ENCODE peak calls at places on chromosomes 4 and X, in six cellular contexts. K is tibial nerve, X is mammary epithelial cell, U is brain microvascular endothelial cell, D is spleen, H is RWPE2. W is an unnamed sample.

GRCh38 chr4:117664706-117665444 is 369.4 kb upstream of the NDST3 start:
- DNase-seq in K (no peak), X (no peak), U (no peak), D (no peak), H (no peak), W (no peak)

GRCh38 chr4:88017516-88018302 is 10.3 kb downstream of the PKD2 start:
- DNase-seq in K (no peak), X (peak; percentile 90), U (peak; percentile 90), D (no peak), H (no peak), W (no peak)

GRCh38 chr4:122826596-122827257 is at the start of gene FGF2:
- DNase-seq in K (peak; percentile 54), X (peak; percentile 33), U (peak; percentile 45), D (peak; percentile 79), H (peak; percentile 66), W (peak; percentile 83)

GRCh38 chr4:139508581-139509237 is 47.3 kb downstream of the SETD7 start:
- DNase-seq in K (no peak), X (no peak), U (no peak), D (no peak), H (no peak), W (no peak)

GRCh38 chrX:115190636-115191489 is 1.7 kb downstream of the RBMXL3 start:
- DNase-seq in K (no peak), X (no peak), U (no peak), D (no peak), H (no peak), W (no peak)

GRCh38 chrX:12076046-12076445 is 62.2 kb upstream of the FRMPD4 start:
- DNase-seq in K (no peak), X (peak; percentile 26), U (no peak), D (no peak), H (no peak), W (no peak)

GRCh38 chrX:153216926-153217325 is 37.8 kb downstream of the MAGEA1 start:
- DNase-seq in K (no peak), X (no peak), U (no peak), D (no peak), H (no peak), W (no peak)

GRCh38 chrX:128616933-128617332 is 564.7 kb upstream of the ACTRT1 start:
- DNase-seq in K (no peak), X (peak; percentile 0), U (no peak), D (no peak), H (no peak), W (no peak)

GRCh38 chr4:17468638-17469221 is 43.2 kb downstream of the QDPR start:
- DNase-seq in K (no peak), X (no peak), U (peak; percentile 20), D (no peak), H (no peak), W (no peak)

GRCh38 chr4:53640576-53641459 is 49.5 kb upstream of the LNX1 start:
- DNase-seq in K (no peak), X (no peak), U (no peak), D (no peak), H (no peak), W (no peak)

GRCh38 chr4:103915224-103915869 is 195.6 kb upstream of the TACR3 start:
- DNase-seq in K (no peak), X (peak; percentile 7), U (no peak), D (no peak), H (no peak), W (no peak)

GRCh38 chr4:84579410-84579791 is 3.5 kb upstream of the CDS1 start:
- DNase-seq in K (no peak), X (no peak), U (no peak), D (no peak), H (no peak), W (no peak)

GRCh38 chr4:171521726-171522125 is 291.5 kb upstream of the GALNTL6 start:
- DNase-seq in K (no peak), X (no peak), U (no peak), D (no peak), H (no peak), W (no peak)

GRCh38 chr4:41120297-41121217 is 93.8 kb downstream of the APBB2 start:
- DNase-seq in K (peak; percentile 43), X (peak; percentile 45), U (peak; percentile 48), D (no peak), H (no peak), W (peak; percentile 80)

GRCh38 chrX:40104649-40105015 is 6.9 kb upstream of the BCOR start:
- DNase-seq in K (no peak), X (peak; percentile 37), U (no peak), D (peak; percentile 84), H (no peak), W (peak; percentile 84)

GRCh38 chr4:82261063-82261462 is 112.7 kb downstream of the HNRNPD start:
- DNase-seq in K (no peak), X (no peak), U (no peak), D (no peak), H (no peak), W (no peak)

GRCh38 chr4:94897023-94897422 is 139.3 kb downstream of the BMPR1B start:
- DNase-seq in K (no peak), X (no peak), U (no peak), D (no peak), H (no peak), W (no peak)

GRCh38 chr4:122716825-122717448 is 15.6 kb upstream of the BBS12 start:
- DNase-seq in K (peak; percentile 35), X (peak; percentile 48), U (peak; percentile 73), D (no peak), H (peak; percentile 71), W (peak; percentile 76)

GRCh38 chr4:86451560-86452322 is 91.9 kb upstream of the MAPK10 start:
- DNase-seq in K (no peak), X (peak; percentile 35), U (no peak), D (no peak), H (no peak), W (no peak)

GRCh38 chr4:76954489-76954888 is 4.9 kb downstream of the SEPTIN11 start:
- DNase-seq in K (no peak), X (no peak), U (no peak), D (no peak), H (no peak), W (no peak)

DNA sequence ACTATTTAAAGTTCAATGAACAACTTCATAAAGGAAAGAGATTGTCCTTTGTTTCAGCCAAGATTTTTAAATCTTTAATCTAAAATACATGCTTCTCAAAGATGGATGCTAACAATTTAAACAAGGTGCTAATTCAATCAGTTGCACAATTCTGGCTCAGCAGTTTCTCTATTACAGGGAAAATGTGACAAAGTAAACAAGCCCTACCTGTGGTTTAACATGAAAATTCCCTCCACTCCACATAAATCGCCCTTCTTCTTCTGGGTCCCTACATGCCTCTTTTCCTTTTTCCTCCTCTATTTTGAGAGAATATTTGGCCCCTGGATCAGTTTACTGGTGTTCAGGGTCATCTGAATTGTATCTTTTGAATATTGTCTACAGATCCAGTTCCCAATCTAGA is 80.6 kb downstream of the FRYL start:
- DNase-seq in K (no peak), X (peak; percentile 53), U (peak; percentile 1), D (no peak), H (no peak), W (no peak)
- H3K27ac ChIP-seq in K (no peak overlapping the region), X (peak overlapping the region; percentile 100), U (peak overlapping the region; percentile 97), D (no peak overlapping the region), H (peak overlapping the region; percentile 100), W (no peak overlapping the region)

GRCh38 chr4:183798249-183798920 is 106.7 kb upstream of the STOX2 start:
- DNase-seq in K (no peak), X (peak; percentile 40), U (no peak), D (no peak), H (no peak), W (no peak)

GRCh38 chr4:183798921-183799307 is 106.2 kb upstream of the STOX2 start:
- DNase-seq in K (no peak), X (peak; percentile 6), U (no peak), D (no peak), H (no peak), W (no peak)

GRCh38 chr4:183801460-183802168 is 103.5 kb upstream of the STOX2 start:
- DNase-seq in K (no peak), X (no peak), U (no peak), D (no peak), H (no peak), W (no peak)

GRCh38 chr4:183797445-183798248 is 107.5 kb upstream of the STOX2 start:
- DNase-seq in K (no peak), X (peak; percentile 48), U (no peak), D (peak; percentile 87), H (no peak), W (no peak)

DNA sequence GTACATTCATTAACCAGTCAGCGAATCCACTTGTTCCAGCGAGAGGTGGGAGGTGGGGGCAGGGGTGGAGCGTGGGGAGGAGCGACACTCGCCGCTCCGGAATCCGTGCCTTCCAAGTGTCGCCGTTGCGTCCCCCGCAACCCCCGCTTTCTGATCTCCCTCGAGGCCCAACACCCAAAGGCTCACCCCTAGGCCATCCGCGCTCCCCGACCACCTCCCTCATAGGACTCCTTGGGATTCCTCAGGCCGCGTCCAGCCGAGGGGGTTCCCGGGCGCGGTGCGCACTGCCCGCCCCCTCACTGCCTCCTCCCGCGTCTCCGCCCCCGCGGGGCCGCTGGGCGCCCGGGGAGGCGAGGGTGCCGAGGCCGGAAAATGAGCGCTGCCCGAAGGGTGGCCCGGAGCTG is 108.1 kb upstream of the STOX2 start:
- DNase-seq in K (no peak), X (peak; percentile 32), U (no peak), D (peak; percentile 79), H (no peak), W (no peak)
- H3K27ac ChIP-seq in K (peak overlapping the region; percentile 68), X (no peak overlapping the region), U (no peak overlapping the region), D (peak overlapping the region; percentile 84), H (no peak overlapping the region), W (no peak overlapping the region)

GRCh38 chr4:120816385-120816784 is 106.1 kb downstream of the PRDM5 start:
- DNase-seq in K (no peak), X (no peak), U (no peak), D (no peak), H (no peak), W (no peak)
- H3K27ac ChIP-seq in K (no peak overlapping the region), X (no peak overlapping the region), U (no peak overlapping the region), D (no peak overlapping the region), H (no peak overlapping the region), W (no peak overlapping the region)

DNA sequence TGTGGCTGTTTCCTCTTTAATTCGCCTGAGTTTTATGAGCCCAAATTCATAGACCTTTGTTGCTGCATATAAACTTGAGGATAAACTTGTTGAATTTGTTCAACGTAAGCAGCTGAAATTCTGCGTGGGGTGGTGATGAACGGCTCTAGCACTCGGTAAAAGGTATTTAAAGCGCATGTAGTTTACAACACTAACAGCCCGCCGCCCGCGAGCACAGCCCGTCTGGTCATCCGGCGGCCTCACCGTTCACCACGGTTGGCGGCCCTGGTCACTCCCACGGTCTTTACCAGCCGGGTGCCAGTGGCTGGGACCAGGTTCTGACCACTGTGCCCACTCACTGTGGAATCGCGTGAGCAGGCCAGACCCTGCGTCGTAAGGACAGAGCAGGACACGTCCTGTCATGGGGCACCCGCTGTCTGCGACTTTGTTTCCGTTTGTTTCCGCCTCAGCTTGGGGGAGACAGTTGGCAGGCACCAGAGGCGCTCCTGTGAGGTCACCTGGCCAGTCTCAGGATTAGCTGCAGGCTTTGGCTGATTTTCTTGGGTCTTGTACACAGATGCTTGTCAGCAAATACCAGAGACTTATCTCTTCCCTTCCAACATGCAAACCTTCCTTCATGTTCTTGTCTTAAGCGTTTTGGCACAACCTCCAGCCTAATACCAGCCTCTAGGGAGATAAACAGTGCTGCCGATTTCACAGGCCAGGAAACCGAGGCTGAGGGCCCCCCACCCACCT is 36.8 kb upstream of the SPON2 start:
- DNase-seq in K (no peak), X (no peak), U (no peak), D (peak; percentile 70), H (peak; percentile 51), W (peak; percentile 50)
- H3K27ac ChIP-seq in K (peak overlapping the region; percentile 35), X (no peak overlapping the region), U (no peak overlapping the region), D (peak overlapping the region; percentile 54), H (no peak overlapping the region), W (no peak overlapping the region)